ENCODE peak calls at places on chromosomes 12 and 14, in five cellular contexts. U, L, G, K and B are unnamed samples. For H3K4me1 and H3K36me3, the result is how much of the 10 kb centered on the place peaks cover.

GRCh38 chr14:103472939-103473338 is 49.7 kb downstream of the CKB start:
- DNase-seq in U (no peak), L (no peak), G (no peak), K (no peak), B (no peak)

GRCh38 chr12:10189653-10190052 is 10.8 kb downstream of the TMEM52B start:
- DNase-seq in U (no peak), L (no peak), G (no peak), K (no peak), B (no peak)

GRCh38 chr12:128043317-128043716 is 223.7 kb upstream of the TMEM132C start:
- DNase-seq in U (no peak), L (no peak), G (no peak), K (no peak), B (no peak)

GRCh38 chr12:49951411-49952105 is 1.0 kb downstream of the AQP2 start:
- DNase-seq in U (no peak), L (no peak), G (no peak), K (no peak), B (no peak)

GRCh38 chr14:89617471-89618291 is 200.6 kb upstream of the FOXN3 start:
- DNase-seq in U (no peak), L (peak), G (peak), K (peak), B (peak)

GRCh38 chr12:48542300-48542928 is 17.0 kb downstream of the OR8S1 start:
- DNase-seq in U (no peak), L (peak), G (peak), K (peak), B (peak)

GRCh38 chr12:106245767-106246166 is 2.1 kb downstream of the CKAP4 start:
- DNase-seq in U (peak), L (peak), G (no peak), K (peak), B (no peak)

GRCh38 chr14:61765225-61765943 is 3.2 kb downstream of the SNAPC1 start:
- DNase-seq in U (no peak), L (no peak), G (no peak), K (no peak), B (no peak)

GRCh38 chr14:75806247-75806876 is 145.3 kb downstream of the TTLL5 start:
- DNase-seq in U (no peak), L (no peak), G (no peak), K (peak), B (no peak)

GRCh38 chr14:38079268-38079667 is 128.4 kb upstream of the SSTR1 start:
- DNase-seq in U (no peak), L (no peak), G (no peak), K (peak), B (no peak)

GRCh38 chr12:120249875-120250795 is 15.4 kb downstream of the PXN start:
- DNase-seq in U (peak), L (no peak), G (no peak), K (no peak), B (no peak)

GRCh38 chr12:102769323-102769916 is 147.6 kb downstream of the PAH start:
- DNase-seq in U (peak), L (peak), G (peak), K (peak), B (peak)

GRCh38 chr12:42588981-42589464 is 523 bp downstream of the PRICKLE1 start:
- DNase-seq in U (peak), L (no peak), G (peak), K (no peak), B (peak)

GRCh38 chr14:21191809-21192446 is 36.1 kb upstream of the OR5AU1 start:
- DNase-seq in U (peak), L (peak), G (peak), K (peak), B (peak)

GRCh38 chr14:72443991-72444431 is 449.9 kb downstream of the DPF3 start:
- DNase-seq in U (no peak), L (no peak), G (no peak), K (peak), B (no peak)

GRCh38 chr14:60485600-60486251 is at the start of gene C14orf39:
- DNase-seq in U (no peak), L (no peak), G (peak), K (no peak), B (peak)

GRCh38 chr12:48824112-48824511 is 5.8 kb downstream of the CACNB3 start:
- DNase-seq in U (no peak), L (peak), G (no peak), K (no peak), B (no peak)

GRCh38 chr12:79983492-79983891 is 48.6 kb upstream of the PPP1R12A start:
- DNase-seq in U (no peak), L (no peak), G (no peak), K (no peak), B (no peak)
- H3K27ac ChIP-seq in U (peak), L (no peak), G (no peak), K (no peak), B (no peak)

GRCh38 chr14:99578541-99579044 is 25.4 kb downstream of the CCDC85C start:
- DNase-seq in U (no peak), L (no peak), G (no peak), K (no peak), B (no peak)

GRCh38 chr14:99576304-99576703 is 27.7 kb downstream of the CCDC85C start:
- DNase-seq in U (no peak), L (no peak), G (no peak), K (no peak), B (no peak)

GRCh38 chr14:99575043-99576023 is 28.7 kb downstream of the CCDC85C start:
- DNase-seq in U (peak), L (peak), G (no peak), K (peak), B (peak)

GRCh38 chr14:99579077-99579836 is 24.8 kb downstream of the CCDC85C start:
- DNase-seq in U (no peak), L (peak), G (no peak), K (peak), B (no peak)

DNA sequence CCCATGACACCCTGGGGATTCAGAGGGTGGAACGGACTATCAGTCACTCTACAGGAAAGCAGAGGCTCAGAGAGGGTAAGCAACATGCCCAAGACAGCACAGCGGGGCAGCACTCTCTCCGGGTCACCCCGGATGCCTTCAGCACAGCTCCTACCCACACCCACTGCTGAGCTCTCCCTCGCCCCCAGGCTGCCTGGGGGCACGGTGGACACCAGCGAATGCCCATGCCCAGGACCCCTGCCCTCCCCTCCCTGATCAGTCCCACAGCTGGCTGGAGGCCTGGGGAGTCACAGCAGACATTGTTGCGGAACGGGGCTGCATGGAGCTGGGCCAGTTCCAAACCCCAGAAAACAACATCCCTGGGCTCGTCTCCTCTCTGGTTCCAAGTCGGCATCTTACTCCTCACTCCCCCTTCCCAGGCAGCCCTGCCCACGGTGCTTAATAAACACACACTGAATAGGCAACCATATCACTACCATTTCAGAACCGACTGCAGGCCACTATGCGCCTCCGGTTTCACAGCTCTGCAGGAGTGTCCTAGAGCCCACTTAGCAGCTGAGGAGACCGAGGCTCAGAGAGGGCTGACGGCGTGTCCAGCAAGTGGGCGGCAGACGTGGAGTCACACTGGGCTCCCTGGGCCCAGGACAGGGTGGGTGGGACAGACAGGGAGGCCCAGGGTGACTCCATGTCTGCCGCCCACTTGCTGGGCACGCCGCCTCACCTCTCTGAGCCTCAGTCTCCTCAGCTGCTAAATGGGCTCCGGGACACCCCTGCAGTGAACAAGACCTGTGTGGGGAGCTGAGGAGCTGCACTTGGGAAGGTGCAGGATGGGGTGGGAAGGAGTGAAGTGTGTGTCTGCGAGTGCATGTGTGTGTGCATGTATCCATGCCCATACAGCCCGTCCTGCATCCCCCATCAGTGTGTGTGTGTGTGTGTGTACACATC is 27.0 kb downstream of the CCDC85C start:
- DNase-seq in U (no peak), L (no peak), G (no peak), K (no peak), B (no peak)
- H3K4me1 ChIP-seq in U (half or more), L (half or more), G (half or more), K (under half), B (half or more)

GRCh38 chr12:104516821-104517220 is 60.1 kb downstream of the CHST11 start:
- DNase-seq in U (no peak), L (no peak), G (no peak), K (no peak), B (no peak)

GRCh38 chr12:104510873-104511243 is 54.1 kb downstream of the CHST11 start:
- DNase-seq in U (no peak), L (no peak), G (no peak), K (no peak), B (no peak)

GRCh38 chr12:104515899-104516298 is 59.2 kb downstream of the CHST11 start:
- DNase-seq in U (no peak), L (no peak), G (no peak), K (no peak), B (no peak)

GRCh38 chr12:104514127-104514810 is 57.5 kb downstream of the CHST11 start:
- DNase-seq in U (no peak), L (no peak), G (no peak), K (no peak), B (no peak)

DNA sequence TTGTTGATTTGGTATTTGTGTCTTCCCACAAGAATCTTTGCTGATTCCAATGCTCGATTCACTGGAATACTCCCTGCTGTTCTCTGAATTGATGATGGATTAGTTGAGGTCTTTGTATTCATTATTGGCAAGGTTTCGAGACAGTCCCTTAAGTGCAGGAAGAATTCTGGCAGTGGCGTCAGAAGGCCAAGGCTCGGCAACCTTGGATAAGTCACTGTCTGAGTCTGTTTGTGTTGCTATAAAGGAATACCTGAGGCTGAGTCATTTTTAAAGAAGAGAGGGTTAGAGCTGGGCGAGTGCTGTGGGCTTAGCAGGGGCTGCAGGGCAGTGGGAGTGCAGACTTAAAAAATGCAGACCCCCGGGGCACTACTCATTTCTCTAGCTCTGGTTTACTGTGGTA is 56.9 kb downstream of the CHST11 start:
- DNase-seq in U (no peak), L (no peak), G (peak), K (no peak), B (no peak)
- H3K36me3 ChIP-seq in U (under half), L (under half), G (under half), K (under half), B (under half)

DNA sequence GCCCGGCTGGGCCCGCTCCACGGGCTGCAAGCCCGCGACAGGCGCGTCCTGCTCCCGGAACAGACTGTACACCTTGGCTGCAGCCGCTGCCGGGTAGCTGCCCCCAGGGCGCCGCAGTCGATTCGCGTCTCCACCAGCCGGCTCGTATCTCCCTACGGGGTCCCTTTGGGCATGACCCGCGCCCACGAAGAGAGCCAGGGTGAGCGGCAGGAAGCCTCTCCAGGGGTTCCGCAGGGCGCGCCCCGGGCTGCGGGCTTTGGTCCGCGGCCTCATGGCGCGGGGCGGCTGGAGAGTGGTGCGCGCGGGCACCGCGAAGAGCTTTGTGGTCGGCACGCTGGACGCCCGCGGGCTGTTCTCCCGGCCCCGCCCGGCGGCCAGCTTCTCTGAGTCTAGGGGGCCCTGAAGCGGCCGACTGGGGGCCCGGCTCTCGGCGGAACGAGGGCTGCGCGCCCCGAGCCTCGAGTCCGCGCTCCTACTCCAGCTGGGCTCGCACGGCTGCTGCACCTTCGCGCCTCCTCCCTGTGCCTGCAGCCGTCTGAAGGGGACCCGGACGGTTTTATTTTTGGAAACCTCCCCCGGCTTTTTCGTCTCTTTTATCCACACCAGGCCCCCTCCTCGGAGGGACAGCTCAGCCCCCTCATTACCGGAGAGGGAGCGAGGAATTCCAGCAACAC is at the start of gene LTBP2:
- DNase-seq in U (no peak), L (no peak), G (peak), K (no peak), B (no peak)
- H3K27ac ChIP-seq in U (peak), L (peak), G (no peak), K (no peak), B (no peak)

DNA sequence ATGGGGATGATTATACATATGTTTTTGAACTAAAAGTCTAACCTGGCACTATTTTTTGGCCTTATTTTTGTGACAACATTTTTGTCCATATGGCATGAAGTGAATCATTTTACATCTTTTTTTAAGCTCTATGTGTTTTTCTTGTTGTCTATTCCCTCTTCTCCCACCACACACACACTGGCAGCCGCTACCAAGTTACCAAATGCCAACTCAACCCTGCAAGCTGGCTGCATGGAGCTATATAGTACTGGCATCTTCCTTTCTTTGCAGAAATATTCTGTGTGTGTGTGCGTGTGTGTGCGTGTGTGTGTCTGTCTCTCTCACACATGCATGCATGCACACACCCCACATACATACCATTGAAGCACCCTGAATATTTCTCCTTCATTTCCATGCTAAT is 278.9 kb upstream of the SOX5 start:
- DNase-seq in U (no peak), L (no peak), G (no peak), K (no peak), B (no peak)
- H3K4me1 ChIP-seq in U (under half), L (under half), G (half or more), K (under half), B (under half)

GRCh38 chr14:55626131-55626530 is 46.1 kb downstream of the KTN1 start:
- DNase-seq in U (no peak), L (no peak), G (no peak), K (no peak), B (no peak)
- H3K36me3 ChIP-seq in U (under half), L (under half), G (under half), K (under half), B (half or more)

DNA sequence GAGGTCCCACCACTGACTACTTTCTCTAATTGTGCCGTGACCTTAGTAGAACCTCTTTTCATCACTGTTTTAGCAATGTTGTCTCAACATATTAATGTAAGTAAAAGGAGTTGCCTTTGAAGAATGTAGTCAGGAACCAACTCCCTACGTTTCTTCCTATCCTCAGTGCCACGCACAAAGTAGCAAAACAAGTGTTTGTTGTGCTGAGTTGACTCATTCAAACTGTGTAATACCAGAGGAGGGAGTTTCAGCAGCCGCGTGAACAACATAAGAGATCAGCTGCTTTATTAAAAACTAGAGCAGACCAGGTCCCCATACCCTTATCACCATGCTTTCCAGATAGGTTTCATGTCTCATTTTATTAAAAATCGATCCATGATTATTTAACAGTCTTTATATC is 19.1 kb downstream of the PLBD1 start:
- DNase-seq in U (no peak), L (no peak), G (no peak), K (no peak), B (no peak)
- H3K27ac ChIP-seq in U (no peak), L (no peak), G (no peak), K (no peak), B (no peak)

GRCh38 chr12:113151655-113152054 is 2.1 kb downstream of the CFAP73 start:
- DNase-seq in U (no peak), L (no peak), G (no peak), K (no peak), B (no peak)

GRCh38 chr12:113154351-113154973 is 4.9 kb downstream of the CFAP73 start:
- DNase-seq in U (no peak), L (no peak), G (peak), K (no peak), B (peak)

GRCh38 chr12:113152835-113153814 is 3.6 kb downstream of the CFAP73 start:
- DNase-seq in U (peak), L (peak), G (peak), K (peak), B (no peak)

GRCh38 chr12:113155060-113155459 is 5.5 kb downstream of the CFAP73 start:
- DNase-seq in U (no peak), L (no peak), G (no peak), K (no peak), B (no peak)

DNA sequence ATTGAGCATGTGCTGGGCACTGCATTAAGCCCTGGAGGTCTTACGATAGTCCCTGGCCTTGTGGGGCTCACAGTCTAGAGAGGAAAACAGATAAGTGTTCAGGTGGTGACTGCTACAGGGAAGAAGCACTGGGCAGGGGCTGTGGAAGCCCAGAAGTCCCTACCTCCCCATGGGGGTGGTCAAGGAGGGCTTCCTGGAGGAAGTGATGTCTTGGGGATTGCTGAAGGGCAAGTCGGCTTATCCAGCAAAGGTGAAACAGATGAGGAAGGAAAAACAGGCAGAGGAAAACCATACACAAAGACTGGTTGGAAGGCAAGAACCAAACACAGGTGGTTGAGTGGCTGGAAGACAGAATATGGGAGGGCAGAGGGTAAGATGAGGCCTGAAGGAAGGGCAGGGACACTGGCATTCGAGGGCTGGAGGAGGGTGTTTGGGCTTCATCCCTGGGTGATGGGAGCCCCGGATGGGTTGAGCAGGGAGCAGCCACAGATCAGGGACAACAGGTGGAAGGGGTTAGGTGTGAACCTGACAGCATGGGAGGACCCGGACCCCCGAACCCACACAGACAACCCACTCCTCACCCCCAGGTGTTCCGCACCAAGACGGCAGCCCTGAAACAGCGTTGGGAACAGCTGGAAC is 2.8 kb downstream of the CFAP73 start:
- DNase-seq in U (no peak), L (no peak), G (no peak), K (no peak), B (no peak)
- H3K4me1 ChIP-seq in U (under half), L (under half), G (under half), K (under half), B (under half)

DNA sequence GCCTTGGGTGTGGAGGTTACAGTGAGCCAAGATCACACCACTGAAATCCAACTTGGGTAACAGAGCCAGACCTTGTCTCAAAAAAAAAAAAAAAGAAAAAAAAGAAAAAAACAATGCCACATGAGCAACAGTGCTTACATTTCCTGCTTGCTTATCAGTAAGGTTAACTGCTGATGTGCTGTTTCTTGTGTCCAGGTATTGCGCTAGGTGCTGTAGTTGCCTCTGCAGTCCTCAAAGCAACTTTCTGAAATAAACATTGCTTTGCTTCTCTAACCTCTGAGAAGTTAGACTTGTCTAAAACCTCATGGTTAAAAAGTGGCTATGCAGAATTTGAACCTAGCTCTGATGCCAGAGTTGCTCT is 24.7 kb downstream of the RNF34 start:
- DNase-seq in U (no peak), L (no peak), G (no peak), K (no peak), B (no peak)
- H3K36me3 ChIP-seq in U (half or more), L (under half), G (under half), K (under half), B (half or more)